ENCODE peak calls at places on chromosomes 1 and 21, in eight cellular contexts. K, U, V, M, A, P, S and Z are unnamed samples.

GRCh38 chr1:59043796-59044195 is 253.1 kb upstream of the FGGY start:
- DNase-seq in K (no peak), U (peak), V (no peak), M (no peak), A (no peak), P (peak), S (no peak), Z (peak)

GRCh38 chr1:50126962-50127715 is 18.4 kb downstream of the ELAVL4 start:
- DNase-seq in K (no peak), U (no peak), V (no peak), M (no peak), A (no peak), P (no peak), S (no peak), Z (no peak)

GRCh38 chr1:85220756-85221166 is 19.9 kb upstream of the SYDE2 start:
- DNase-seq in K (no peak), U (peak), V (no peak), M (no peak), A (no peak), P (no peak), S (no peak), Z (no peak)

GRCh38 chr1:64304744-64305143 is 101.3 kb downstream of the UBE2U start:
- DNase-seq in K (no peak), U (no peak), V (no peak), M (no peak), A (no peak), P (no peak), S (no peak), Z (no peak)

GRCh38 chr1:213464786-213465460 is 413.9 kb downstream of the RPS6KC1 start:
- DNase-seq in K (no peak), U (no peak), V (no peak), M (no peak), A (no peak), P (no peak), S (no peak), Z (no peak)

GRCh38 chr1:233367057-233367759 is 39.7 kb downstream of the MAP3K21 start:
- DNase-seq in K (no peak), U (peak), V (no peak), M (no peak), A (no peak), P (no peak), S (no peak), Z (no peak)

GRCh38 chr1:218880484-218881060 is 293.1 kb upstream of the LYPLAL1 start:
- DNase-seq in K (no peak), U (no peak), V (no peak), M (no peak), A (no peak), P (no peak), S (no peak), Z (no peak)

GRCh38 chr1:246907472-246907871 is 24.3 kb downstream of the AHCTF1 start:
- DNase-seq in K (no peak), U (peak), V (no peak), M (peak), A (no peak), P (peak), S (peak), Z (no peak)

GRCh38 chr1:229440821-229441537 is 7.1 kb upstream of the ACTA1 start:
- DNase-seq in K (peak), U (peak), V (no peak), M (no peak), A (no peak), P (no peak), S (no peak), Z (no peak)

GRCh38 chr21:44988607-44989537 is 49.0 kb downstream of the SLX9 start:
- DNase-seq in K (peak), U (no peak), V (no peak), M (no peak), A (no peak), P (no peak), S (no peak), Z (peak)